ENCODE peak calls at places on chromosomes 5 and 9, in nine cellular contexts. P, J, C, B, V, O, Q, K and L are unnamed samples. For H3K4me1, the result is how much of the 10 kb centered on the place peaks cover.

GRCh38 chr5:96219580-96220281 is 213.3 kb downstream of the PCSK1 start:
- DNase-seq in P (peak), J (no peak), C (no peak), B (no peak), V (no peak), O (no peak), Q (no peak), K (no peak), L (no peak)

GRCh38 chr5:109951348-109951747 is 261.6 kb downstream of the MAN2A1 start:
- DNase-seq in P (no peak), J (no peak), C (no peak), B (no peak), V (no peak), O (no peak), Q (no peak), K (no peak), L (no peak)

GRCh38 chr5:74865799-74866652 is at the start of gene FAM169A:
- DNase-seq in P (peak), J (peak), C (no peak), B (no peak), V (peak), O (peak), Q (no peak), K (peak), L (no peak)

GRCh38 chr5:137822158-137822764 is 45.4 kb upstream of the MYOT start:
- DNase-seq in P (peak), J (peak), C (peak), B (peak), V (peak), O (peak), Q (no peak), K (no peak), L (no peak)

GRCh38 chr5:179345429-179346321 is at the start of gene ADAMTS2:
- DNase-seq in P (peak), J (peak), C (no peak), B (peak), V (peak), O (peak), Q (peak), K (peak), L (peak)

GRCh38 chr9:108634164-108634563 is 221.6 kb downstream of the ACTL7B start:
- DNase-seq in P (no peak), J (peak), C (no peak), B (no peak), V (peak), O (peak), Q (no peak), K (no peak), L (no peak)

GRCh38 chr5:91864902-91865420 is 481.8 kb upstream of the ARRDC3 start:
- DNase-seq in P (no peak), J (no peak), C (no peak), B (no peak), V (no peak), O (no peak), Q (no peak), K (no peak), L (no peak)

GRCh38 chr5:168947212-168947868 is 353.6 kb downstream of the SLIT3 start:
- DNase-seq in P (peak), J (peak), C (peak), B (peak), V (peak), O (peak), Q (no peak), K (peak), L (no peak)

GRCh38 chr9:88993871-88994819 is 2.9 kb downstream of the S1PR3 start:
- DNase-seq in P (no peak), J (no peak), C (no peak), B (no peak), V (no peak), O (no peak), Q (no peak), K (no peak), L (no peak)

GRCh38 chr5:6719417-6719816 is 6.2 kb downstream of the TENT4A start:
- DNase-seq in P (no peak), J (no peak), C (no peak), B (no peak), V (no peak), O (no peak), Q (no peak), K (no peak), L (no peak)

GRCh38 chr5:144201578-144201977 is 30.9 kb downstream of the KCTD16 start:
- DNase-seq in P (no peak), J (no peak), C (no peak), B (no peak), V (no peak), O (no peak), Q (no peak), K (no peak), L (no peak)

GRCh38 chr5:93789173-93790070 is 48.0 kb upstream of the POU5F2 start:
- DNase-seq in P (peak), J (no peak), C (no peak), B (no peak), V (no peak), O (no peak), Q (no peak), K (no peak), L (no peak)

GRCh38 chr5:129763651-129764050 is 15.8 kb downstream of the MINAR2 start:
- DNase-seq in P (no peak), J (no peak), C (no peak), B (no peak), V (no peak), O (no peak), Q (no peak), K (no peak), L (no peak)

GRCh38 chr5:139848508-139849100 is 53.0 kb downstream of the PSD2 start:
- DNase-seq in P (no peak), J (no peak), C (no peak), B (peak), V (peak), O (peak), Q (no peak), K (peak), L (no peak)

GRCh38 chr5:132495672-132496630 is 5.4 kb upstream of the IRF1 start:
- DNase-seq in P (peak), J (peak), C (peak), B (peak), V (peak), O (peak), Q (peak), K (peak), L (peak)
- TF ChIP-seq POLR2A in P (no peak), J (no peak), C (peak), B (peak), V (peak), O (peak), Q (peak), K (peak), L (no peak)

GRCh38 chr5:112373888-112374287 is 45.2 kb downstream of the EPB41L4A start:
- DNase-seq in P (no peak), J (no peak), C (no peak), B (no peak), V (no peak), O (no peak), Q (no peak), K (no peak), L (no peak)

GRCh38 chr5:112371054-112371453 is 48.0 kb downstream of the EPB41L4A start:
- DNase-seq in P (no peak), J (no peak), C (no peak), B (no peak), V (no peak), O (no peak), Q (no peak), K (no peak), L (no peak)

GRCh38 chr5:112374818-112375217 is 44.3 kb downstream of the EPB41L4A start:
- DNase-seq in P (no peak), J (no peak), C (no peak), B (no peak), V (no peak), O (no peak), Q (no peak), K (no peak), L (no peak)

GRCh38 chr5:112372543-112372942 is 46.5 kb downstream of the EPB41L4A start:
- DNase-seq in P (no peak), J (no peak), C (no peak), B (no peak), V (no peak), O (no peak), Q (no peak), K (no peak), L (no peak)

DNA sequence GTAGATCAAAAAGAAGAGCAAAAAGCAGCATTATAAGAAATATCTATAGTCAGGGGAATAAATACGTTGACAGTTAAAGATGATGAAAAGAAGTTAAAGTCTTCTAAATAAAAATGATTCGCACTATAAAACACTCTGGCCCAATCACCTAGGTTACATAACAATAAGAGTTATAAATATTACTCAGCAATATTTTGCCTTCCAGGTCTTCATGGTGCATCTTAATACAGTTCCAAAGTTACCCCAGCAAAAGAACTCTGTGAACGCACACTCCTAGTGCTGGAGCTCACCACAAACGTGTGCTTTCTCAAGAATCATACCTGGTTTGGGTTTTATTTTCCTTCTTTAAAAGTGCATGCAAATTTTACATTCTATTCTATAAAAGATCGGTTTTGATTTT is 44.7 kb downstream of the EPB41L4A start:
- DNase-seq in P (no peak), J (no peak), C (no peak), B (no peak), V (no peak), O (no peak), Q (no peak), K (no peak), L (no peak)
- H3K4me1 ChIP-seq in P (under half), J (under half), C (under half), B (under half), V (under half), O (under half), Q (under half), K (under half), L (under half)

DNA sequence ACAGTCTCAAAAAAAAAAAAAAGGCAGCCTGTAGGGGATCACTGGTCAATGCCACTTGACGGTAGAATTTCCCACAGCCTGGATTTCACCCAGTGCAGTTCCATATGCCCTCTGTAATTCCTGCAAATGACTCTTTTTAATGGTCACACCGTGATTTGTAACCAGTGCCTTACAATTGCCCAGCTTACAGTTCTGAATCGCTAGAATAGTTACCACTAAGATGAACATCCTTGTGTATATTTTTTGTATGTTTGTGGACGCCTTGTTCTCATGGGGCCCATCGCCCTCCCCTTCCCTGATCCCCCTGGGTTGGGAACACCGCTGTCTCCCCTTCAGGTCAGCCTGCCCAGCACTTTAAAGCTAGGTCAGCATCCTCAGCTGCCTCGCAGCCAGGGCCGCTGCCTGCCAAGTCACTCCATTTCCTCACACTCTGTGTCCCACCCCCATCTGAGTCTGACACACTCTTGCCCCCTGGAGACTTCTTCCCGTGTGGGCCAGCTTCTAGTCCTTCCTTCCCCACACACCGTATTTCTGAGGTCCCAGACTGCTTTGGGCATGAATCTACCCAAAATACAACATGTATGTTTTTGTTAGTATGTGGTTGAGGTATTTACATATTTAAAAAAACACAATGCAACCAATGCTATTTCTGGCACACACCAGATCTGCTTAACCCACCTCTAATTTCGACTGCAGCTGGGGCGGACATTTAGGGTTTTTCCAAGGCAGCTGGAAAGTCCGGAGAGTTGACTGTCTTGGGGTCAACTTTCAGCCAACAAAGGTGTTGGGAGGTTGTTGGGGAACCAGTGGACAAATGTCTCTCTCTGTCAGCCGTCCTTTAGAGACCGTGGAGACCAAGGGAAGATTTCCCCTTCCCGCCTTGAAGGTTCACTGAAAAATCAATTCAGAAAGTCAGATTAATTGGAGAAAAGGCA is 120.5 kb upstream of the NEK6 start:
- DNase-seq in P (peak), J (no peak), C (no peak), B (no peak), V (no peak), O (no peak), Q (no peak), K (no peak), L (no peak)
- TF ChIP-seq CTCF in P (no peak), J (no peak), C (no peak), B (no peak), V (no peak), O (no peak), Q (no peak), K (no peak), L (no peak)

GRCh38 chr9:129495422-129496186 is 125.3 kb downstream of the C9orf50 start:
- DNase-seq in P (peak), J (peak), C (peak), B (peak), V (peak), O (peak), Q (peak), K (peak), L (peak)
- TF ChIP-seq POLR2A in P (no peak), J (no peak), C (no peak), B (peak), V (no peak), O (no peak), Q (peak), K (no peak), L (no peak)

DNA sequence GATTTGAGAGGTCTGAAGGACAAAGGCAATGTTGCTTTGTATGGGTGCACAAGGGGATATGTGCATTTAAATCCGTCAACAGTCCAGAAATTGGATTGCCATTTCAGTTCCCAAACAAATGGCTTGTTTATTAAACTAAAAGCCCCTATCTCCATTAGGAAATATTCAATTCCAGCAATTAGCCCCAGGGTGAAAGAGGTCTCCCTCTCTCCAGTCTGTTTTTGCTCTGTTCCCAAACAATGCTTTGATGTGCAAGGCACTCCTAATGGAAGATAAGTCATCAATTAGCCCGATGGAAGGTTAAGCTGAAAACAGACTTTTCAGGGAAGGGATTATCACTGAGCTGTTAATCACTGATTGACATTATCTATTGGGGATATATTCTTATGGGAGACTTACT is 101.3 kb downstream of the C9orf152 start:
- DNase-seq in P (no peak), J (no peak), C (no peak), B (no peak), V (no peak), O (no peak), Q (no peak), K (no peak), L (no peak)
- H3K4me1 ChIP-seq in P (under half), J (under half), C (under half), B (under half), V (under half), O (under half), Q (under half), K (under half), L (under half)

GRCh38 chr9:19232117-19232829 is 1.8 kb downstream of the DENND4C start:
- DNase-seq in P (peak), J (no peak), C (no peak), B (no peak), V (no peak), O (no peak), Q (no peak), K (no peak), L (no peak)

GRCh38 chr9:19231126-19232035 is 888 bp downstream of the DENND4C start:
- DNase-seq in P (peak), J (peak), C (no peak), B (no peak), V (no peak), O (peak), Q (peak), K (no peak), L (no peak)

GRCh38 chr9:19229725-19230355 is 653 bp upstream of the DENND4C start:
- DNase-seq in P (no peak), J (no peak), C (peak), B (no peak), V (peak), O (peak), Q (peak), K (no peak), L (peak)

GRCh38 chr9:19232830-19233194 is 2.3 kb downstream of the DENND4C start:
- DNase-seq in P (peak), J (no peak), C (no peak), B (no peak), V (no peak), O (no peak), Q (no peak), K (no peak), L (no peak)

GRCh38 chr9:19230356-19231125 is at the start of gene DENND4C:
- DNase-seq in P (peak), J (peak), C (peak), B (peak), V (peak), O (peak), Q (peak), K (peak), L (peak)
- TF ChIP-seq CTCF in P (peak), J (no peak), C (peak), B (peak), V (peak), O (peak), Q (no peak), K (peak), L (peak)

GRCh38 chr9:129383005-129383414 is 204.9 kb upstream of the IER5L start:
- DNase-seq in P (no peak), J (peak), C (no peak), B (no peak), V (peak), O (peak), Q (peak), K (no peak), L (no peak)
- TF ChIP-seq POLR2A in P (no peak), J (no peak), C (no peak), B (no peak), V (peak), O (no peak), Q (no peak), K (no peak), L (no peak)

GRCh38 chr9:16871358-16872151 is 1.1 kb upstream of the BNC2 start:
- DNase-seq in P (peak), J (peak), C (no peak), B (peak), V (no peak), O (peak), Q (peak), K (peak), L (peak)

GRCh38 chr9:16879416-16879815 is 8.9 kb upstream of the BNC2 start:
- DNase-seq in P (peak), J (no peak), C (no peak), B (no peak), V (no peak), O (no peak), Q (no peak), K (no peak), L (no peak)

GRCh38 chr9:16873131-16873787 is 2.8 kb upstream of the BNC2 start:
- DNase-seq in P (peak), J (no peak), C (no peak), B (no peak), V (no peak), O (no peak), Q (no peak), K (no peak), L (no peak)

GRCh38 chr9:16877256-16877655 is 6.8 kb upstream of the BNC2 start:
- DNase-seq in P (no peak), J (no peak), C (no peak), B (no peak), V (no peak), O (no peak), Q (no peak), K (no peak), L (no peak)
- H3K4me1 ChIP-seq in P (under half), J (under half), C (under half), B (under half), V (under half), O (under half), Q (under half), K (under half), L (under half)